ENCODE peak calls at places on chromosomes 7 and 10, in nine cellular contexts. A is cardiac muscle cell, C is tibial nerve, L is PC-3, K is right atrium auricular region, T is upper lobe of right lung, Y is PC-9, U is mesenchymal stem cell, E is upper lobe of left lung. B is an unnamed sample. For H3K27me3, the result is how much of the 10 kb centered on the place peaks cover.

GRCh38 chr10:121974535-121975294 is at the start of gene NSMCE4A:
- DNase-seq in A (peak), C (peak), L (peak), K (peak), T (peak), Y (peak), U (peak), E (peak), B (no peak)

GRCh38 chr10:8113616-8114015 is 59.1 kb downstream of the GATA3 start:
- DNase-seq in A (no peak), C (no peak), L (no peak), K (no peak), T (no peak), Y (no peak), U (no peak), E (no peak), B (no peak)

GRCh38 chr7:117383826-117384225 is 43.5 kb downstream of the ASZ1 start:
- DNase-seq in A (no peak), C (no peak), L (no peak), K (no peak), T (no peak), Y (no peak), U (no peak), E (no peak), B (no peak)

GRCh38 chr7:130276796-130277762 is 10.4 kb downstream of the CPA2 start:
- DNase-seq in A (peak), C (no peak), L (peak), K (no peak), T (no peak), Y (no peak), U (peak), E (no peak), B (no peak)

GRCh38 chr10:18060217-18060616 is 80.0 kb upstream of the CACNB2 start:
- DNase-seq in A (peak), C (no peak), L (no peak), K (no peak), T (no peak), Y (no peak), U (peak), E (no peak), B (no peak)

GRCh38 chr10:90915141-90916075 is 5.5 kb downstream of the ANKRD1 start:
- DNase-seq in A (no peak), C (no peak), L (no peak), K (no peak), T (no peak), Y (no peak), U (no peak), E (no peak), B (no peak)

GRCh38 chr7:1889556-1890181 is 219.6 kb downstream of the ELFN1 start:
- DNase-seq in A (peak), C (no peak), L (peak), K (no peak), T (no peak), Y (peak), U (peak), E (peak), B (no peak)

GRCh38 chr7:106999023-106999422 is 45.5 kb upstream of the PRKAR2B start:
- DNase-seq in A (peak), C (no peak), L (no peak), K (no peak), T (no peak), Y (no peak), U (peak), E (no peak), B (no peak)

GRCh38 chr10:61835909-61836232 is 65.6 kb upstream of the ARID5B start:
- DNase-seq in A (peak), C (no peak), L (no peak), K (no peak), T (no peak), Y (no peak), U (peak), E (no peak), B (no peak)

GRCh38 chr10:56319386-56319785 is 41.7 kb downstream of the ZWINT start:
- DNase-seq in A (no peak), C (no peak), L (peak), K (no peak), T (no peak), Y (no peak), U (peak), E (no peak), B (no peak)

GRCh38 chr10:110162749-110163148 is 44.7 kb upstream of the MXI1 start:
- DNase-seq in A (no peak), C (no peak), L (no peak), K (peak), T (no peak), Y (no peak), U (no peak), E (no peak), B (no peak)

GRCh38 chr7:81768951-81769778 is 682 bp downstream of the HGF start:
- DNase-seq in A (peak), C (no peak), L (no peak), K (no peak), T (no peak), Y (no peak), U (no peak), E (no peak), B (no peak)

GRCh38 chr7:44970521-44971051 is 8.2 kb downstream of the MYO1G start:
- DNase-seq in A (no peak), C (no peak), L (no peak), K (no peak), T (peak), Y (no peak), U (no peak), E (no peak), B (no peak)

GRCh38 chr7:158276414-158277218 is 311.0 kb downstream of the PTPRN2 start:
- DNase-seq in A (no peak), C (no peak), L (no peak), K (no peak), T (peak), Y (no peak), U (no peak), E (peak), B (no peak)

GRCh38 chr7:99098824-99099498 is 44.9 kb downstream of the SMURF1 start:
- DNase-seq in A (peak), C (no peak), L (peak), K (no peak), T (no peak), Y (peak), U (peak), E (no peak), B (no peak)

GRCh38 chr10:104139221-104139620 is 17.2 kb downstream of the SFR1 start:
- DNase-seq in A (no peak), C (no peak), L (peak), K (no peak), T (no peak), Y (no peak), U (no peak), E (no peak), B (no peak)

GRCh38 chr7:19117081-19117869 is at the start of gene TWIST1:
- DNase-seq in A (peak), C (peak), L (peak), K (peak), T (peak), Y (peak), U (peak), E (peak), B (no peak)
- H3K4me3 ChIP-seq in A (peak), C (peak), L (peak), K (peak), T (peak), Y (peak), U (peak), E (peak), B (peak)

DNA sequence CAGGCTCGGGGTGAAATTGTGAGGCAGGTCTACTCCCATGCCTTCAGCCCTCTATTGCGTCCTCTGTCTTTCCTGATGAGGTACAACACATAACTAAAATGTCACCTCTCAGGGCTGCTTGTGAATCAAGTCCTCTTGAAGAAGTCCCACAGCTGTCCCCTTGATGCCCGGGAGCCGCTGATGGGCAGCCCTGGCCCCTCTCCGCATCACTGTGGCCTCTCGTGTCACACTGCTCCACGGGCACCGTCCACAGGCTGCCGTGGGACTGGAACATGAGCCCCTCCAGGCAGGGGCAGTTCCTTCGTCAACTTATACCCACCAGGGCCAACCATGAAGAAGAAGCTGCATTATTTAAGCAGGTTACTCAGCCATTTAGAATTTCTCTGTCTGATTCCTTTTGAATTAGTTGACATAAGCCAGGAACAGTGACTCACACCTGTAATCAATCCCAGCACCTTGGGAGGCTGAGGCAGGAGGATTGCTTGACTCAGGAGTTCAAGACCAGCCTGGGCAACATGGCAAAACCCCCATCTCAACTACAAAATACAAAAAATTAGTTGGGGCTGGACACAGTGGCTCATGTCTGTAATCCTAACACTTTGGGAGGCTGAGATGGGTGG is 58.5 kb upstream of the UBE3C start:
- DNase-seq in A (no peak), C (no peak), L (peak), K (no peak), T (no peak), Y (no peak), U (no peak), E (peak), B (no peak)
- H3K27me3 ChIP-seq in A (half or more), C (under half), L (under half), K (under half), T (under half), Y (half or more), U (under half), E (under half), B (under half)

DNA sequence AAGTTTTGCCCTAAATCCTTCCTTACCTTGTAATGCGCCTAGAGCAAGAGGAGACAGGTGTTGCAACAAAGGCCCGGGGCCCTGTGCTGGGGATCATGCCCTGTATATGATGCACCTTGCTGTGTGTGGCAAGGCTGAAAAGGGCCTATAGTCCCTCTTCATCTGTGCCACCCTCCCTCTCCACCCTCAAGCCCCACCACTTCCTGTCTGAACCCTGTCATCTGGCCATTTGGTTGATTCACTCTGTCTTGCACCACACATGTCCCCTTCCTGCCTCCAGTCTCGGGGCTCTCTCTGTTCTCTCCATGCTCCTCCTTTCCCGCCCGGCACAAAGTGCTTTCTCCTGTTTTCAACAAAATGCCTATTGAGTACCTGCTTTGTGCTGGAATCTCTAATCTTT is 11.5 kb upstream of the MALSU1 start:
- DNase-seq in A (no peak), C (no peak), L (no peak), K (no peak), T (no peak), Y (no peak), U (no peak), E (no peak), B (no peak)
- H3K4me3 ChIP-seq in A (no peak), C (no peak), L (no peak), K (no peak), T (no peak), Y (no peak), U (no peak), E (no peak), B (no peak)

GRCh38 chr7:24284699-24285506 is 913 bp downstream of the NPY start:
- DNase-seq in A (no peak), C (no peak), L (no peak), K (no peak), T (no peak), Y (no peak), U (peak), E (peak), B (no peak)

GRCh38 chr7:24279512-24279911 is 4.5 kb upstream of the NPY start:
- DNase-seq in A (no peak), C (no peak), L (no peak), K (no peak), T (no peak), Y (no peak), U (no peak), E (no peak), B (no peak)

GRCh38 chr7:24283900-24284698 is at the start of gene NPY:
- DNase-seq in A (no peak), C (no peak), L (no peak), K (no peak), T (no peak), Y (no peak), U (peak), E (peak), B (no peak)

GRCh38 chr7:24283559-24283899 is 461 bp upstream of the NPY start:
- DNase-seq in A (no peak), C (no peak), L (no peak), K (no peak), T (no peak), Y (no peak), U (no peak), E (peak), B (no peak)
- H3K27me3 ChIP-seq in A (half or more), C (half or more), L (half or more), K (under half), T (half or more), Y (under half), U (half or more), E (under half), B (under half)

GRCh38 chr7:128139406-128139805 is 101.7 kb upstream of the LEP start:
- DNase-seq in A (no peak), C (no peak), L (no peak), K (no peak), T (no peak), Y (no peak), U (no peak), E (no peak), B (no peak)

GRCh38 chr7:128132426-128133069 is 101.3 kb upstream of the LRRC4 start:
- DNase-seq in A (no peak), C (no peak), L (no peak), K (no peak), T (no peak), Y (no peak), U (no peak), E (no peak), B (no peak)

GRCh38 chr7:128137096-128137655 is 103.9 kb upstream of the LEP start:
- DNase-seq in A (peak), C (no peak), L (peak), K (peak), T (no peak), Y (no peak), U (peak), E (no peak), B (no peak)

GRCh38 chr7:128135275-128136214 is 104.3 kb upstream of the LRRC4 start:
- DNase-seq in A (peak), C (peak), L (peak), K (peak), T (peak), Y (no peak), U (peak), E (peak), B (no peak)

DNA sequence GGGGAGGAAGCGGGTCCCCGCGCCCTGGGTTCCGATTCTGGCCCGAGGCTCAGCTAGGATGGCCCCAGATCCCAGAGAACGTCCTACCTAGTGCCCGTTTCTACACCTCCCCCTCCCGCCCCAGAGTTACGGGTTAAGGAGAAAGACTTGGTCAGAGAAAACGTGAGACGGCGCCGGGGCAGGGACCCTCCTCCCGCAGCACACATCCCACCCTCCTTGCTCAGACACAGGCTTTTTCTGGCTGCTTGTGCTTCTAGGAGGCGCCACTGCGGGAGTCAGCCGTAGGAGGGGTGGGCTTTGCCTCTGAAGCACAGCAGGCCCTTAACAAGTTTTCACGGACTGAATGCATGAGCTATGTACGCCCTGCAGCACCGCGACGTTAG is 104.9 kb upstream of the LEP start:
- DNase-seq in A (no peak), C (no peak), L (no peak), K (no peak), T (no peak), Y (no peak), U (no peak), E (no peak), B (no peak)
- H3K4me3 ChIP-seq in A (peak), C (peak), L (peak), K (peak), T (peak), Y (peak), U (peak), E (peak), B (peak)

GRCh38 chr7:157000741-157001653 is 9.5 kb downstream of the MNX1 start:
- DNase-seq in A (no peak), C (no peak), L (no peak), K (no peak), T (peak), Y (no peak), U (peak), E (no peak), B (no peak)
- H3K27me3 ChIP-seq in A (half or more), C (half or more), L (under half), K (under half), T (half or more), Y (under half), U (half or more), E (half or more), B (under half)

GRCh38 chr7:16846611-16847165 is 35.1 kb downstream of the AGR3 start:
- DNase-seq in A (no peak), C (no peak), L (peak), K (no peak), T (no peak), Y (peak), U (no peak), E (no peak), B (no peak)
- H3K4me3 ChIP-seq in A (no peak), C (no peak), L (peak), K (no peak), T (no peak), Y (peak), U (no peak), E (no peak), B (no peak)

GRCh38 chr7:32643194-32643593 is 147.9 kb downstream of the AVL9 start:
- DNase-seq in A (no peak), C (no peak), L (no peak), K (no peak), T (no peak), Y (no peak), U (no peak), E (no peak), B (no peak)

DNA sequence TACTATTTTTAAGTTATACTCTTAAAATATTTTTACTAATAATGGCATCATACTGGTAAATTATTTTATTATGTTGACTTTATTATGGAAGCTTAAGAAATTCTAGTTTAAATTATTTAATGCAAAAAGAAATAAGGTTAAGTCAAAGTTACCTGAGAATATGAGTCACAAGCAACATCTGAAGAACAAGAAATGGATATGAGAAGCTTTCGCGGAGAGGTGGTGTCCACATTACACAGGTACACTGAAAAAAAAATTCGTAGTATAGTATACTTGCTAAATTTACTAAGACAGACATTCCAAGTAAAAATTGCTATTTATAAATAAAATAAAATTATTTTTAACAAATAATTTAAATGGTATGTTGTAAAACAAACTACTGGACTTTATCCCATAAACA is 143.8 kb downstream of the AVL9 start:
- DNase-seq in A (no peak), C (no peak), L (no peak), K (no peak), T (no peak), Y (no peak), U (no peak), E (no peak), B (no peak)
- H3K27me3 ChIP-seq in A (under half), C (under half), L (under half), K (under half), T (under half), Y (under half), U (under half), E (under half), B (under half)

GRCh38 chr7:151062399-151063211 is 3.2 kb downstream of the SLC4A2 start:
- DNase-seq in A (peak), C (no peak), L (peak), K (no peak), T (peak), Y (peak), U (peak), E (peak), B (no peak)
- H3K4me3 ChIP-seq in A (peak), C (peak), L (peak), K (peak), T (peak), Y (peak), U (peak), E (peak), B (peak)

GRCh38 chr10:16816142-16816541 is 1.1 kb downstream of the RSU1 start:
- DNase-seq in A (no peak), C (no peak), L (peak), K (no peak), T (no peak), Y (peak), U (peak), E (no peak), B (no peak)

GRCh38 chr10:16819436-16819835 is 2.2 kb upstream of the RSU1 start:
- DNase-seq in A (no peak), C (no peak), L (no peak), K (no peak), T (no peak), Y (peak), U (no peak), E (no peak), B (no peak)

GRCh38 chr10:16816830-16817124 is 447 bp downstream of the RSU1 start:
- DNase-seq in A (no peak), C (peak), L (no peak), K (no peak), T (no peak), Y (peak), U (no peak), E (no peak), B (no peak)

GRCh38 chr10:16819026-16819425 is 1.8 kb upstream of the RSU1 start:
- DNase-seq in A (no peak), C (no peak), L (no peak), K (no peak), T (no peak), Y (no peak), U (no peak), E (no peak), B (no peak)

DNA sequence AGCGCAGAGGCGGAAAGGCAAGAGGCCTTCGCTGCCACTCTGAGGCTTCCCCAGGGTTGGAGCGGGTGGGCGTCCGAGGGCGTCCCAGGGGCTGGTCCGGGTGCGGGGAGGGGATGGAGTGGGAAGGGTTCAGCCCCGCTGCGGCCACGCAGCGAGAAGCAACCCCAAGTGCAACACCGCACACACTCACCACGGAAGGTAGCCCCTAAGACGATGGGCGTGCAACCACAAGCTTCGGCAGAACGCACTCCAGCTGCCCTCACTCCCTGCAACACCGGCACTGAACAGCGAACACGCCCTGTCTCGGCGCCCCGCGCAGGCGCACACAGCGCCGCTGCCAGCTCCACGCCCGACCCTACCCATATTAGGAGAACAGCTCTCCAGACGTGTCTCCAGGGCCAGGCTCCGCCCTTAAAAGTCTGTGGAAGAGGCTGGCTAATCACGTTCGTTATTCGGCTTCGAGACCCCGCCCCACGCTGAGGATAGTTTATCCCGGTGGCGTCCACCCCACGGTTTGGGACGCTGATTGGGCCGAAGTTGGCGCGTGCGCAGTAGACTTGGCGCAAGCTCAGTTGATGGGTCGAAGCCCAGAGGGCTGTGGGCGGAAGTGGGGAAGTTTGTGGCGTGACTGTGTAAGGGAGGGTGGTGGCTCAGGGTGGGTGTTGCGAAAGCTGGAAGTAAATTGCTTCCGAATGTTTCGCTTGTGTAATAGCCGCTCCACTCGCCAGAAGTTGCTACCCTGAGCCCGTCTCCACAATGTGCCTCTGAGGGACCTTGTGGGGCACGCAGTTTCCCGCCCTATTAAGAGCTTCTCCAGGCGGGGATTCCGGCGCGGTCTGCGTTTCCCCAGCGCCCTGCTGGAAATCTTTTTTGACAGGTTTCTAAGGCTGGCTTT is at the start of gene RSU1:
- DNase-seq in A (peak), C (peak), L (peak), K (peak), T (peak), Y (peak), U (peak), E (peak), B (peak)
- H3K27me3 ChIP-seq in A (under half), C (under half), L (under half), K (under half), T (under half), Y (under half), U (under half), E (under half), B (under half)

B was measured in thoracic aorta.